ENCODE peak calls at places on chromosome 19, in five cellular contexts. One of them, this sample, is unnamed. For H3K4me1, the result is how much of the 10 kb centered on the place peaks cover.

GRCh38 chr19:29675650-29676186 is 10.5 kb downstream of the PLEKHF1 start:
- DNase-seq in right lobe of liver: no peak
- DNase-seq in A549: no peak
- DNase-seq in adrenal gland: no peak
- DNase-seq in transverse colon: no peak
- DNase-seq in this sample: no peak

GRCh38 chr19:39112338-39112890 is 13.2 kb upstream of the PAK4 start:
- DNase-seq in right lobe of liver: peak
- DNase-seq in A549: peak
- DNase-seq in adrenal gland: peak
- DNase-seq in transverse colon: no peak
- DNase-seq in this sample: no peak

GRCh38 chr19:7925171-7925837 is 631 bp downstream of the CTXN1 start:
- DNase-seq in right lobe of liver: peak
- DNase-seq in A549: peak
- DNase-seq in adrenal gland: peak
- DNase-seq in transverse colon: peak
- DNase-seq in this sample: peak

GRCh38 chr19:403221-404036 is 5.5 kb downstream of the C2CD4C start:
- DNase-seq in right lobe of liver: peak
- DNase-seq in A549: peak
- DNase-seq in adrenal gland: no peak
- DNase-seq in transverse colon: no peak
- DNase-seq in this sample: no peak

GRCh38 chr19:11699931-11700794 is 38.6 kb downstream of the ZNF823 start:
- DNase-seq in right lobe of liver: no peak
- DNase-seq in A549: peak
- DNase-seq in adrenal gland: peak
- DNase-seq in transverse colon: no peak
- DNase-seq in this sample: no peak

GRCh38 chr19:4425531-4425930 is 23.1 kb downstream of the CHAF1A start:
- DNase-seq in right lobe of liver: no peak
- DNase-seq in A549: no peak
- DNase-seq in adrenal gland: no peak
- DNase-seq in transverse colon: no peak
- DNase-seq in this sample: no peak

GRCh38 chr19:48283908-48284307 is 14.0 kb downstream of the ZNF114 start:
- DNase-seq in right lobe of liver: no peak
- DNase-seq in A549: no peak
- DNase-seq in adrenal gland: no peak
- DNase-seq in transverse colon: no peak
- DNase-seq in this sample: no peak

GRCh38 chr19:54209058-54209747 is 8.5 kb downstream of the RPS9 start:
- DNase-seq in right lobe of liver: peak
- DNase-seq in A549: peak
- DNase-seq in adrenal gland: peak
- DNase-seq in transverse colon: no peak
- DNase-seq in this sample: peak

GRCh38 chr19:29672933-29673336 is 7.7 kb downstream of the PLEKHF1 start:
- DNase-seq in right lobe of liver: no peak
- DNase-seq in A549: no peak
- DNase-seq in adrenal gland: no peak
- DNase-seq in transverse colon: peak
- DNase-seq in this sample: no peak

GRCh38 chr19:44777715-44778347 is at the start of gene CBLC:
- DNase-seq in right lobe of liver: peak
- DNase-seq in A549: peak
- DNase-seq in adrenal gland: no peak
- DNase-seq in transverse colon: peak
- DNase-seq in this sample: no peak

GRCh38 chr19:19256072-19256969 is 16.8 kb downstream of the TM6SF2 start:
- DNase-seq in right lobe of liver: no peak
- DNase-seq in A549: peak
- DNase-seq in adrenal gland: no peak
- DNase-seq in transverse colon: no peak
- DNase-seq in this sample: no peak

GRCh38 chr19:20359933-20360720 is 193.1 kb downstream of the ZNF486 start:
- DNase-seq in right lobe of liver: no peak
- DNase-seq in A549: no peak
- DNase-seq in adrenal gland: no peak
- DNase-seq in transverse colon: no peak
- DNase-seq in this sample: no peak

GRCh38 chr19:40718774-40719391 is 2.0 kb downstream of the ITPKC start:
- DNase-seq in right lobe of liver: peak
- DNase-seq in A549: peak
- DNase-seq in adrenal gland: peak
- DNase-seq in transverse colon: peak
- DNase-seq in this sample: peak

GRCh38 chr19:55345818-55346724 is 6.4 kb downstream of the KMT5C start:
- DNase-seq in right lobe of liver: peak
- DNase-seq in A549: peak
- DNase-seq in adrenal gland: peak
- DNase-seq in transverse colon: peak
- DNase-seq in this sample: no peak

GRCh38 chr19:32354345-32354744 is 8.9 kb downstream of the ZNF507 start:
- DNase-seq in right lobe of liver: no peak
- DNase-seq in A549: no peak
- DNase-seq in adrenal gland: no peak
- DNase-seq in transverse colon: no peak
- DNase-seq in this sample: no peak

GRCh38 chr19:1379961-1380489 is 3.7 kb upstream of the NDUFS7 start:
- DNase-seq in right lobe of liver: no peak
- DNase-seq in A549: no peak
- DNase-seq in adrenal gland: no peak
- DNase-seq in transverse colon: no peak
- DNase-seq in this sample: no peak

GRCh38 chr19:11375143-11375948 is 880 bp downstream of the SWSAP1 start:
- DNase-seq in right lobe of liver: peak
- DNase-seq in A549: no peak
- DNase-seq in adrenal gland: peak
- DNase-seq in transverse colon: peak
- DNase-seq in this sample: peak

GRCh38 chr19:28990522-28990921 is 222.4 kb downstream of the UQCRFS1 start:
- DNase-seq in right lobe of liver: no peak
- DNase-seq in A549: no peak
- DNase-seq in adrenal gland: no peak
- DNase-seq in transverse colon: no peak
- DNase-seq in this sample: no peak

GRCh38 chr19:40604647-40605200 is 3.6 kb downstream of the LTBP4 start:
- DNase-seq in right lobe of liver: no peak
- DNase-seq in A549: peak
- DNase-seq in adrenal gland: no peak
- DNase-seq in transverse colon: peak
- DNase-seq in this sample: peak

GRCh38 chr19:48487944-48488343 is 18.8 kb downstream of the CYTH2 start:
- DNase-seq in right lobe of liver: peak
- DNase-seq in A549: peak
- DNase-seq in adrenal gland: peak
- DNase-seq in transverse colon: peak
- DNase-seq in this sample: no peak

GRCh38 chr19:1104452-1105216 is 840 bp downstream of the GPX4 start:
- DNase-seq in right lobe of liver: peak
- DNase-seq in A549: peak
- DNase-seq in adrenal gland: peak
- DNase-seq in transverse colon: peak
- DNase-seq in this sample: peak

GRCh38 chr19:3936506-3937442 is 3.9 kb downstream of the NMRK2 start:
- DNase-seq in right lobe of liver: no peak
- DNase-seq in A549: no peak
- DNase-seq in adrenal gland: no peak
- DNase-seq in transverse colon: no peak
- DNase-seq in this sample: no peak

GRCh38 chr19:54192972-54193371 is 1.9 kb downstream of the TSEN34 start:
- DNase-seq in right lobe of liver: no peak
- DNase-seq in A549: no peak
- DNase-seq in adrenal gland: no peak
- DNase-seq in transverse colon: no peak
- DNase-seq in this sample: no peak

GRCh38 chr19:11382898-11383705 is 1.0 kb downstream of the EPOR start:
- DNase-seq in right lobe of liver: peak
- DNase-seq in A549: peak
- DNase-seq in adrenal gland: peak
- DNase-seq in transverse colon: peak
- DNase-seq in this sample: peak

GRCh38 chr19:12748489-12748888 is 3.1 kb upstream of the BEST2 start:
- DNase-seq in right lobe of liver: no peak
- DNase-seq in A549: no peak
- DNase-seq in adrenal gland: no peak
- DNase-seq in transverse colon: no peak
- DNase-seq in this sample: no peak

GRCh38 chr19:27793644-27794443 is 1419.1 kb downstream of the UQCRFS1 start:
- DNase-seq in right lobe of liver: peak
- DNase-seq in A549: peak
- DNase-seq in adrenal gland: peak
- DNase-seq in transverse colon: peak
- DNase-seq in this sample: peak
- TF ChIP-seq POLR2A in right lobe of liver: peak
- TF ChIP-seq POLR2A in A549: peak
- TF ChIP-seq POLR2A in adrenal gland: peak
- TF ChIP-seq POLR2A in transverse colon: peak
- TF ChIP-seq POLR2A in this sample: peak

GRCh38 chr19:15372891-15373301 is 6.7 kb downstream of the AKAP8 start:
- DNase-seq in right lobe of liver: no peak
- DNase-seq in A549: no peak
- DNase-seq in adrenal gland: no peak
- DNase-seq in transverse colon: no peak
- DNase-seq in this sample: no peak
- H3K4me1 ChIP-seq in right lobe of liver: under half
- H3K4me1 ChIP-seq in A549: under half
- H3K4me1 ChIP-seq in adrenal gland: under half
- H3K4me1 ChIP-seq in transverse colon: under half
- H3K4me1 ChIP-seq in this sample: under half

DNA sequence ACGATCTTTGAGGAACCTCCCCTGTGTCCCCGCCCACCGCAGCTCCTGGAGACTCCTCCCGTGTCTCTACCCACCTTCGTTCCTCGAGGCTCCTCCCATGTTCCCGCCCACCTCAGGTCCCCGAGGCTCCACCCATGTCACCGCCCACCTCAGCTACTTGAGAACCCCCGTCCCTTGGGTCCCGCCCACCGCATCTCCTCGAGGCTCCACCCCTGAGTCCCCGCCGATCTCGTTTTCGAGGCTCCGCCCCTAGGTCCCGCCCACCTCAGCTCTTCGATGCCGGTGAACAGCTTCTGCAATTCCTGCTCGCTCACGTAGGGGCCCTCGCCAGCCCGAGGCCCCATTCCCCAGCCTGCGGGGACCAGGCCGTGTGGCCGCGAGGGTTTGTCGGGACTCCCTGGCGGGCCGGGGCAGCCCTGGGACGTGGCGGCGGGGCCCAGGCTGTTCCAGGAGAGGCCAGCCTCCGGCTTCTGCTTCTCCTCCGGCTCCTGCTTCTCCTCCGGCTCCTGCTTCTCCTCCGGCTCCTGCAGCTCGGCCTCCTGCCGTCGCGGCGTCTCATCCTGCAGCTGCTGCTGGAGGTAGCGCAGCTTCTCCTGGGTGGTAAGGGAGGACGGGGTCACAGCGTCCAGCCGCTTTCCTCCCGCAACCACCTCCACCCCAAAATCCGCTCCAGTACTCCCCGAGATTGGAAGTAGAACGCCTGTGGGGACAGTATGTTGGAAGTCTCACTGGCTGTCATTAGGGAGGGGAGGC is 16.7 kb downstream of the TSKS start:
- DNase-seq in right lobe of liver: peak
- DNase-seq in A549: peak
- DNase-seq in adrenal gland: peak
- DNase-seq in transverse colon: peak
- DNase-seq in this sample: peak
- H3K4me3 ChIP-seq in right lobe of liver: no peak
- H3K4me3 ChIP-seq in A549: no peak
- H3K4me3 ChIP-seq in adrenal gland: peak
- H3K4me3 ChIP-seq in transverse colon: no peak
- H3K4me3 ChIP-seq in this sample: no peak

GRCh38 chr19:46392252-46392801 is 21.0 kb downstream of the CCDC8 start:
- DNase-seq in right lobe of liver: peak
- DNase-seq in A549: no peak
- DNase-seq in adrenal gland: no peak
- DNase-seq in transverse colon: no peak
- DNase-seq in this sample: peak

GRCh38 chr19:46394398-46394797 is 19.0 kb downstream of the CCDC8 start:
- DNase-seq in right lobe of liver: no peak
- DNase-seq in A549: no peak
- DNase-seq in adrenal gland: no peak
- DNase-seq in transverse colon: no peak
- DNase-seq in this sample: no peak

GRCh38 chr19:46393456-46394397 is 19.6 kb downstream of the CCDC8 start:
- DNase-seq in right lobe of liver: peak
- DNase-seq in A549: no peak
- DNase-seq in adrenal gland: no peak
- DNase-seq in transverse colon: no peak
- DNase-seq in this sample: peak

GRCh38 chr19:46391296-46392251 is 21.8 kb downstream of the CCDC8 start:
- DNase-seq in right lobe of liver: peak
- DNase-seq in A549: no peak
- DNase-seq in adrenal gland: no peak
- DNase-seq in transverse colon: no peak
- DNase-seq in this sample: no peak

DNA sequence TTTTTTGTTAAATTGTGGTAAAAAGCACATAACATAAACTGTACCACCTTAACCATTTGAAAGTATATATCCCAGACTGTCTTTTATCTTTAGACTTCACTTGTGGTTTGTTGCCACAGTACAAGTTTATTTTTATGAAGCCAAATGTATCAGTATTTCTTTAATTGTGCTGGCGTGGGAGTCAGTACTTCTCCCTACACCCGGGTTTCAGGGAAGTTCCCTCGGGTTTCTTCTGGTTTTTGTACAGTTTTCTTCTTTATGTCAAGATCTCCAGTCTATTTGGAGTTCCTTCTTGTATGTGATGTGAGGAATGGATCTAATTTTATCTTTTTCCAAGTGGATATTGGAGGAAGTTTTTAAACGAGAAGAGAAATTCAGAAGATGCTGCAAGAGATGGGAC is 20.5 kb downstream of the CCDC8 start:
- DNase-seq in right lobe of liver: no peak
- DNase-seq in A549: no peak
- DNase-seq in adrenal gland: no peak
- DNase-seq in transverse colon: no peak
- DNase-seq in this sample: no peak
- TF ChIP-seq POLR2A in right lobe of liver: no peak
- TF ChIP-seq POLR2A in A549: no peak
- TF ChIP-seq POLR2A in adrenal gland: no peak
- TF ChIP-seq POLR2A in transverse colon: no peak
- TF ChIP-seq POLR2A in this sample: no peak

DNA sequence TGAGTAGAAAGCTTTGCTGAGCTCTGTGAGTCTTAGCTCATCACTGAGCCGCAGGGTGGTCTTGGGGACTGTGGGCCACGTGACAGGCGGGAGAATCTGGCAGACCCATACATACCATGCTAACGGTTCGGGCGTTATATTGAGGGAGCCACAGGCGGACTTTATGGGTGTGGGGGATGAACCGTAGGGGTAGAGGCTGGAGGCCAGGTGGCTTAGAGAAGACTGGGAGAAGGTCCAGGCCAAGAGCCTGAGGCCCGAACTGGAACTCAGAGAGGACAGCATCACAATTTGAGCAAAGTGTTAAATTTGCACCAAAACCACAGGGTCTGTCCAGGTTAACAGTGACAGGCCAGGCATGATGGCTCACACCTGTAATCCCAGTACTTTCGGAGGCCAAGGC is 15.3 kb upstream of the ATF5 start:
- DNase-seq in right lobe of liver: no peak
- DNase-seq in A549: no peak
- DNase-seq in adrenal gland: no peak
- DNase-seq in transverse colon: no peak
- DNase-seq in this sample: no peak
- H3K4me1 ChIP-seq in right lobe of liver: under half
- H3K4me1 ChIP-seq in A549: under half
- H3K4me1 ChIP-seq in adrenal gland: under half
- H3K4me1 ChIP-seq in transverse colon: under half
- H3K4me1 ChIP-seq in this sample: under half

This sample was measured in ovary.